ENCODE peak calls at places on chromosomes 4 and X, in ten cellular contexts. F, D, R, P, M, G, Y, Q, X and W are unnamed samples.

GRCh38 chr4:142091085-142091513 is 454.7 kb downstream of the IL15 start:
- DNase-seq in F (peak), D (no peak), R (no peak), P (no peak), M (no peak), G (no peak), Y (no peak), Q (no peak), X (no peak), W (no peak)

GRCh38 chr4:112083587-112084347 is 61.5 kb upstream of the FAM241A start:
- DNase-seq in F (no peak), D (no peak), R (no peak), P (no peak), M (no peak), G (no peak), Y (no peak), Q (no peak), X (no peak), W (no peak)

GRCh38 chr4:75516144-75516543 is 1.9 kb downstream of the THAP6 start:
- DNase-seq in F (no peak), D (no peak), R (no peak), P (no peak), M (no peak), G (no peak), Y (no peak), Q (no peak), X (no peak), W (no peak)

GRCh38 chr4:127410201-127410600 is 222.6 kb upstream of the INTU start:
- DNase-seq in F (no peak), D (no peak), R (no peak), P (no peak), M (no peak), G (no peak), Y (no peak), Q (no peak), X (no peak), W (no peak)

GRCh38 chr4:20612313-20612712 is 87.9 kb upstream of the PACRGL start:
- DNase-seq in F (no peak), D (no peak), R (no peak), P (no peak), M (no peak), G (no peak), Y (no peak), Q (no peak), X (no peak), W (no peak)

GRCh38 chr4:534576-535151 is 35.7 kb downstream of the PIGG start:
- DNase-seq in F (no peak), D (no peak), R (no peak), P (no peak), M (no peak), G (no peak), Y (no peak), Q (no peak), X (no peak), W (no peak)

GRCh38 chrX:152869972-152870371 is 27.9 kb upstream of the ZNF185 start:
- DNase-seq in F (no peak), D (no peak), R (no peak), P (no peak), M (no peak), G (no peak), Y (no peak), Q (no peak), X (no peak), W (no peak)

GRCh38 chrX:33211356-33212254 is at the start of gene DMD:
- DNase-seq in F (no peak), D (no peak), R (no peak), P (peak), M (no peak), G (no peak), Y (no peak), Q (no peak), X (no peak), W (no peak)

GRCh38 chr4:157045507-157046127 is 30.3 kb upstream of the GLRB start:
- DNase-seq in F (peak), D (no peak), R (no peak), P (peak), M (no peak), G (no peak), Y (no peak), Q (no peak), X (no peak), W (no peak)

GRCh38 chr4:77001907-77002306 is 52.4 kb downstream of the SEPTIN11 start:
- DNase-seq in F (no peak), D (no peak), R (no peak), P (no peak), M (no peak), G (no peak), Y (no peak), Q (no peak), X (no peak), W (no peak)